ENCODE peak calls at places on chromosome 2, in ten cellular contexts. P, M, V, Q, Z, F, T, K, O and U are unnamed samples.

GRCh38 chr2:42030196-42030759 is 17.5 kb upstream of the PKDCC start:
- DNase-seq in Z (no peak), T (no peak), M (no peak), P (no peak), K (no peak), Q (no peak), O (no peak), F (no peak), V (no peak), U (no peak)

GRCh38 chr2:233469261-233470006 is 97.1 kb downstream of the USP40 start:
- DNase-seq in O (peak), V (no peak), M (peak), P (no peak), Q (no peak), F (no peak), T (no peak), K (no peak), Z (peak), U (peak)

GRCh38 chr2:28366496-28367282 is 26.0 kb upstream of the FOSL2 start:
- DNase-seq in P (peak), T (peak), F (no peak), V (no peak), Z (no peak), M (no peak), K (no peak), O (no peak), Q (peak), U (no peak)

GRCh38 chr2:120394764-120395163 is 48.8 kb downstream of the INHBB start:
- DNase-seq in P (no peak), M (peak), T (no peak), O (peak), V (no peak), K (no peak), Z (no peak), Q (no peak), F (no peak), U (peak)

GRCh38 chr2:85472265-85472664 is 53.8 kb downstream of the SH2D6 start:
- DNase-seq in Q (no peak), V (peak), M (no peak), F (no peak), Z (no peak), T (no peak), K (no peak), O (no peak), P (no peak), U (no peak)

GRCh38 chr2:183059561-183059960 is 19.0 kb upstream of the DUSP19 start:
- DNase-seq in Q (peak), P (peak), F (peak), O (no peak), Z (peak), K (peak), T (no peak), M (no peak), V (peak), U (no peak)

GRCh38 chr2:159096896-159097295 is 128.5 kb downstream of the TANC1 start:
- DNase-seq in P (peak), O (no peak), K (no peak), F (no peak), V (peak), Q (peak), Z (no peak), M (no peak), T (no peak), U (no peak)

GRCh38 chr2:79604748-79605147 is 91.9 kb downstream of the CTNNA2 start:
- DNase-seq in F (no peak), O (no peak), Q (no peak), K (no peak), Z (no peak), P (no peak), M (no peak), T (no peak), V (no peak), U (no peak)

GRCh38 chr2:109185801-109186570 is 57.0 kb downstream of the SH3RF3 start:
- DNase-seq in O (peak), M (peak), F (no peak), V (peak), Z (peak), K (no peak), T (no peak), P (peak), Q (peak), U (no peak)

DNA sequence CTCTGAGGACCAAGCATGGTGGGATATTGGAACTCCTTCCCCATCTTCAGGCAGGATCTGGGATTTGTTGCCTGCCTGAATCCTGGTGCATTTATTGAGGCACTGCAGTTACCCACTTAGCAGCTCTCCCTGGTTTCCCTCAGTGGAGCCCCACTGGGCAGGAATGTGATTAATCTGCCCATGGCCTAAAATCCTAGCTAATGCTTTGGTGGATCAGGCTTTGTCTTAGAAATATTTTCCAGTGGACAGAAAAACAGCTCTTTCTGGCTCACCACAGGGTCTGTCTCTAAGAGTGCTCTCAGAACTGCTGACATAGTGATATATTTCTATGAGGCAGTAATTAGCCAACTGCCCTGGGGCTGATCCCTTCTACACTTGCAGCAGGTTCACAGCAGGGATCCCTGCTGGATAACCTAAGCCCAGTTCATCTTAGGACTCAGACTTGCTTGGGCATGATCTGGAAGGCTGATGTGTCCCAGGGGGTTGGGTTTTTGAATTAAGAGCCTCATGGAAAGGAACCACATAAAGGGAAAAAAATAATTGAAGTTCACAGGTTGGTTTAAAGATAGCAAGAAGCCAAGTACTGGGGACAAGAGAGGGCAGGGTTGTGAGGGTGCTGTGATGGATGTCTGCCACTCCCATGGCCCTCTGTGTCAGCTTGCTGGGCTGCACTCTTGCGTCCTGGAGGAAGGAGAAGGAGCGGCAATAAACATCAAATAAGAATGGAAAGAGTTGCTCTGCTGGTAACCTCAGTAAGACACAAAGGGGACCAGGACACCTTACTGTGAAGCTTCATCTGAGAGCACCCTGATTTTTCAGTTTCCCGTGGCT is 44.2 kb upstream of the ZDBF2 start:
- DNase-seq in Q (peak), M (no peak), Z (peak), V (no peak), P (peak), T (no peak), F (peak), K (no peak), O (no peak), U (no peak)
- TF ChIP-seq CTCF in Q (no peak), M (no peak), Z (peak), V (peak), P (peak), T (no peak), F (peak), K (no peak), O (no peak), U (no peak)

DNA sequence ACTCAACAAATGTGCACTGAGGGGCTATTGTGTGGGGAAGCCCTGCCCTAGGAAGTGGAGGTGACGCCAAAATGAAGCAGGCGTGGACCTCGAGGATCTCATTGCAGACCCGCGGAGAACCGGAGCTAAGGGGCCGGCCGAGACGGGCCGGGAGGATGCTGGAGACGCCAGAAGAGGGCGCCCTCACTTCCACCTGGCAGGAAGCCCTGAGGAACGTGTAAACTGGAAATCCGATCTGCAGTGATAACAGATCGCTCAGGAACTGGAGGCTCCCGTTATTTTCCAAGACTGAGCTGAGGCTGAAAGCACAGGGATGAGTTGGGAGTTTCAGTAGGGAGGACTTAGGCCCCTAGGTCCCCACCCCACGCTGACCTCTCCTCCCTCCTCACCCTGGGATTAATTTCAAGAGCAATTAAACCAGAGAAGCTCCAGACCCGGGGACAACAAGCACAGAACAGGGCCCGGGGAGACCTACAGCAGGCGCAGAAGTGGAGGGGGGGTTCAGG is 7.6 kb upstream of the COL6A3 start:
- DNase-seq in M (peak), Z (peak), T (peak), Q (peak), F (peak), O (peak), V (peak), P (peak), K (peak), U (peak)
- TF ChIP-seq CTCF in M (peak), Z (peak), T (peak), Q (peak), F (peak), O (peak), V (peak), P (peak), K (peak), U (no peak)

DNA sequence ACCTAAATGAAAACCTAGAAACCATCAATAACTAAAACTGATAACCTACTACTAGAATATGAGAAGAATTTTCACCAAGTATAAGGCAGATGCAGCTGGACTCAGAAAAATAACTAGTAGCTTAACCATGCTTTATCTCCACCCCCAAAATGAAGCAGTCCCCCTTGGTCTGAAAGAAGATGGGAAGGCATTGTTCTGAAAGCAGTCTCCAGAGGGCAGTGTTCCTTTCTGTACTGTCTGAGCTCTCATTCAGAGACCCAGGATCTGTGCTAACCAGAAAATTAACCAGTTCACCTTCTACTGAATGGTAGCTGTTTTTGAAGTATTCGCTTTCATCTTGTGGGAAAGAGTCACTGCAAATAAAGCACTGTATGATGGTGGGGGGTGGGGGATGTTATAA is 273.0 kb downstream of the PDE11A start:
- DNase-seq in M (no peak), O (no peak), K (peak), Z (no peak), Q (peak), V (peak), T (peak), F (no peak), P (peak), U (no peak)
- TF ChIP-seq CTCF in M (no peak), O (peak), K (peak), Z (peak), Q (peak), V (peak), T (peak), F (peak), P (peak), U (no peak)

GRCh38 chr2:211089127-211089526 is 532.7 kb downstream of the CPS1 start:
- DNase-seq in V (no peak), Z (no peak), P (no peak), T (no peak), M (no peak), O (no peak), K (no peak), F (no peak), Q (no peak), U (no peak)

GRCh38 chr2:211086049-211086448 is 529.6 kb downstream of the CPS1 start:
- DNase-seq in O (no peak), Z (no peak), V (no peak), M (no peak), T (no peak), Q (no peak), P (no peak), K (no peak), F (no peak), U (no peak)

GRCh38 chr2:211085056-211085680 is 528.8 kb downstream of the CPS1 start:
- DNase-seq in P (peak), Q (peak), F (peak), V (peak), O (no peak), M (no peak), K (peak), T (peak), Z (peak), U (no peak)
- TF ChIP-seq CTCF in P (peak), Q (peak), F (peak), V (peak), O (peak), M (peak), K (peak), T (peak), Z (peak), U (no peak)

GRCh38 chr2:160278889-160279196 is 78.8 kb upstream of the ITGB6 start:
- DNase-seq in Z (peak), O (no peak), F (no peak), T (no peak), Q (peak), P (peak), M (no peak), V (peak), K (peak), U (no peak)
- TF ChIP-seq CTCF in Z (peak), O (peak), F (peak), T (no peak), Q (peak), P (peak), M (peak), V (peak), K (peak), U (no peak)

DNA sequence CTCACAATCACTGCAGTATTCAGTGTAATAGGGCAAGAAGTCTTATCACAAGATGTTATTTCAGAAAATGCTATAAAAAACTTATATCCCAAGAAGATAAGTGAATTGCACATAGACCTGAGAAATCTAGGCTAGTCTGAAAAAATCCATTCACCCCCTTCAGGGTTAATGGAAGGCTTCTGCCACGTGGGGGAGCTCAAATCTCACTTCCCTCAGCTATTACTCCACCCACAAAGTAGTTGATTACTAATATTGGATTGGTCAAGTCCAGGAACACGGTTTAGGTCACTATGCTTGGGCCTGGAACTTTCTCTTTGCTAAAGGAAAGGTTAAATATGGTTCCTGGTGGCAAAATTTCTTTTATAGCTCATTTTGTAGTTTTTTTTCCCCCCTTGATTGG is 51.2 kb upstream of the ADAM23 start:
- DNase-seq in T (peak), O (no peak), Z (peak), Q (peak), F (peak), V (peak), P (peak), K (peak), M (no peak), U (no peak)
- TF ChIP-seq CTCF in T (peak), O (no peak), Z (peak), Q (peak), F (peak), V (peak), P (peak), K (peak), M (peak), U (no peak)

DNA sequence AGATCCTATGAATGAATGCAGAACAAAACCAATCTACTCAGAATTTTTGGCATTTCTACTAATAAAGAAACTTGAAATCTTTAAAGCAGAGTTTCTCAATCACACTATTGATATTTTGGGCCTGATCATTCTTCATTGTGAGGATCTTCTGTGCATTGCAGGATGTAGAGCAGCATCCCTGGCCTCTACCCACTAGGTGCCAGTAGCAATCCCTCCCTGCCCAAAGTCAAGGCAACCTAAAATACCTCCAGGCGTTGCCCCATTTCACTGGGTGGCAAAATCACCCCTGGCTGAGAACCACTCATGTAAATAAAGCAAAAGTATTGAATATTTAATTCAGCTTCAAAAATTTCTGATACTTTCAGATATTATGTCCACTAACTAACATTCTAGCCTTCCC is 213.0 kb downstream of the SP3 start:
- DNase-seq in T (peak), Q (peak), O (no peak), K (peak), Z (peak), F (no peak), P (peak), V (peak), M (no peak), U (no peak)
- TF ChIP-seq CTCF in T (no peak), Q (peak), O (no peak), K (peak), Z (peak), F (peak), P (peak), V (peak), M (no peak), U (no peak)